ENCODE peak calls at places on chromosomes 2 and 18, in ten cellular contexts. R, H, N, A, T, C, Q, O, U and M are unnamed samples.
A peak's percentile ranks its signal among the peaks of the same experiment; 100 is the strongest.

GRCh38 chr2:26850565-26850964 is 2.6 kb downstream of the DPYSL5 start:
- DNase-seq in N (no peak), Q (peak; percentile 7), O (no peak), U (no peak), C (no peak), A (no peak), R (no peak), H (peak; percentile 78), T (no peak), M (no peak)

GRCh38 chr2:167292430-167293171 is 404.3 kb downstream of the XIRP2 start:
- DNase-seq in O (peak; percentile 59), A (peak; percentile 95), U (peak; percentile 97), N (peak; percentile 93), Q (peak; percentile 53), R (peak; percentile 87), C (peak; percentile 81), T (peak; percentile 88), H (peak; percentile 93), M (peak; percentile 20)

GRCh38 chr2:45716915-45717314 is 65.4 kb downstream of the PRKCE start:
- DNase-seq in T (no peak), U (no peak), A (no peak), O (no peak), R (no peak), H (no peak), N (no peak), C (no peak), Q (no peak), M (no peak)

GRCh38 chr2:121047383-121047782 is 237.6 kb downstream of the TFCP2L1 start:
- DNase-seq in R (no peak), Q (no peak), N (no peak), C (no peak), O (no peak), A (no peak), H (no peak), T (no peak), U (no peak), M (no peak)

GRCh38 chr2:84309281-84309680 is 149.8 kb downstream of the SUCLG1 start:
- DNase-seq in R (no peak), Q (no peak), O (no peak), T (no peak), N (no peak), C (no peak), A (no peak), H (no peak), U (no peak), M (no peak)

GRCh38 chr2:241926541-241927311 is 57.2 kb downstream of the RTP5 start:
- DNase-seq in N (peak; percentile 87), C (no peak), Q (no peak), A (no peak), R (no peak), U (no peak), H (peak; percentile 45), T (no peak), O (no peak), M (no peak)

GRCh38 chr18:35022430-35023001 is 18.7 kb upstream of the MAPRE2 start:
- DNase-seq in O (no peak), H (no peak), C (no peak), Q (no peak), U (no peak), R (no peak), N (no peak), A (no peak), T (no peak), M (no peak)

GRCh38 chr2:231699006-231699405 is 9.3 kb upstream of the PTMA start:
- DNase-seq in H (no peak), Q (no peak), C (no peak), N (no peak), T (peak; percentile 53), R (no peak), U (no peak), O (no peak), A (peak; percentile 39), M (no peak)

GRCh38 chr2:223465793-223466192 is 136.4 kb downstream of the SCG2 start:
- DNase-seq in C (peak; percentile 49), A (peak; percentile 99), Q (no peak), O (no peak), R (peak; percentile 79), U (no peak), H (no peak), T (peak; percentile 81), N (no peak), M (no peak)

DNA sequence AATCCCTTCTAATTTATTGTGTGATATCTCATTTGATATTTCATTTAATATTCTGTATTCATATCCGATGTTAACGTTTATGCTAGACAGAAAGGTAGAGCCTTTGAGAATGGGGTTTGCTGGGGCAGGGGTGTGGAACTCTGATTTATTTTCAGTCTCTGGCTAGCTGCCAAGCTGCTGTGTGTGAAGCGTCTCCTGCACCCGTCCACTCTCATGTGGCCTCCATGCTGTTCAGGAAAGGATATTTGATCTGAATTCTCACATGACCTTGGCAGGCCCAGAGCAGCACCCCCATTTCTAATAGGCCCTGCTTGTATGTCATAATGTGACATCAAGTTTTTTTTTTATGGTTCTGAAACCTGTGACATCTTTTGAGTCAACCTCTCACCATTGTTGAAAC is 1.6 kb downstream of the IL1R1 start:
- DNase-seq in N (no peak), Q (no peak), U (no peak), R (no peak), H (no peak), T (no peak), C (no peak), O (no peak), A (peak; percentile 78), M (no peak)
- H3K9me3 ChIP-seq in N (no peaks in the 10 kb centered on the region), Q (peaks cover 7% of the 10 kb centered on the region), U (no peaks in the 10 kb centered on the region), R (peaks cover 46% of the 10 kb centered on the region), H (peaks cover 13% of the 10 kb centered on the region), T (peaks cover 5% of the 10 kb centered on the region), C (no peaks in the 10 kb centered on the region), O (peaks cover 17% of the 10 kb centered on the region), A (peaks cover 11% of the 10 kb centered on the region), M (peaks cover 53% of the 10 kb centered on the region)

DNA sequence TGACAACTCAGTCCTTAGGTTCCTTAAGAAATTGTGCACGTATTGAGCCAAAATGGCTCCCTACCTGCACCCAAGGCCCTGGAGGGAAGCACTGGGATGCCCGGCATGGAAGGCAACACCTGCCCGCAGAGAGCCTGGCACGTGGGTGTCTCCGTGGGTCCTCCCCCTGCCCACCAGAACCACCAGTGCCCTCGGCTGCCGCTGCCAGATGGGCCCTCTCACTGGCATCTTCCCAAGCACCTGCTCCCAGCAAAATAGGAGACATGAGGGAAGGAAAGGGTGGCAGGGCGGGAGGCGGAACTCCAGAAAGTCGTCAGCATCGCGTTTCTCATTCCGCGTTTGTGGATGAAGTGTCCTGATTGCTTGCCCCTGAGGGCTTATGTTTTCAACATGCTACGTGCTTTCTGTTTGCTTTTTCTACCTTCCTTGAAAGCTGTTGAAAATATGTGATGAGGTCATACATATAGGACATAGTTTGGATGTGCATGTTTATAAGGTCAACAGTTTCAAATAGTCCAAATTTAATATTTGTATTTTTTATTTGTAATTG is 8.8 kb upstream of the SNTG2 start:
- DNase-seq in A (no peak), O (no peak), C (no peak), T (no peak), N (peak; percentile 31), U (no peak), Q (no peak), H (no peak), R (no peak), M (no peak)
- TF ChIP-seq CTCF in A (no peak), O (no peak), C (no peak), T (no peak), N (no peak), U (no peak), Q (no peak), H (no peak), R (no peak), M (no peak)

GRCh38 chr2:76448956-76449355 is 738.2 kb upstream of the GCFC2 start:
- DNase-seq in H (no peak), O (no peak), Q (no peak), C (no peak), N (no peak), A (no peak), T (no peak), R (no peak), U (no peak), M (no peak)

GRCh38 chr2:76444732-76445131 is 734.0 kb upstream of the GCFC2 start:
- DNase-seq in C (no peak), U (no peak), R (no peak), H (no peak), Q (no peak), N (no peak), O (no peak), A (no peak), T (no peak), M (no peak)

GRCh38 chr2:76447294-76447693 is 736.6 kb upstream of the GCFC2 start:
- DNase-seq in C (no peak), U (no peak), R (no peak), Q (no peak), T (no peak), O (no peak), H (no peak), N (no peak), A (no peak), M (no peak)

GRCh38 chr2:76445880-76446279 is 735.2 kb upstream of the GCFC2 start:
- DNase-seq in O (no peak), R (no peak), H (no peak), Q (no peak), U (no peak), T (no peak), C (no peak), A (no peak), N (no peak), M (no peak)

DNA sequence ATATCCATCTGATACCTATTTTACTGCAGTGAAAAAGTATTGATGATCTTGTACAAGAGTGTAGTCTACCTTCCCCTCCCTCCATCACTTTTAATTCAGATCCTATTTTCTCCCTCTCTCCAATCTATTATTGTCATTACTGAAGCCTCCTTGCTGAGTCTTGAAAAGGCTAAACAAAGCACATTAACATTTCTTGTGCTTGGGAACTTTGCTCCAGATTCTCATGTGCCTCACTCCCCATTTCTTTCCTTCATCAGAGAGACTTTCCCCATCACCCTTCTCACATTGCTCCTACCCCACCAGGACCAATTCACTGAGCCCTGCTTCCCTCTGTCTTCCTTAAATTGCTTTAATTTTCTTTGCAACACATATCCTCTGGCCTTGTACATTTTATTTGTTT is 736.2 kb upstream of the GCFC2 start:
- DNase-seq in Q (no peak), U (no peak), A (no peak), T (no peak), N (no peak), C (no peak), O (no peak), H (no peak), R (no peak), M (no peak)
- H3K9me3 ChIP-seq in Q (no peaks in the 10 kb centered on the region), U (no peaks in the 10 kb centered on the region), A (no peaks in the 10 kb centered on the region), T (no peaks in the 10 kb centered on the region), N (no peaks in the 10 kb centered on the region), C (no peaks in the 10 kb centered on the region), O (no peaks in the 10 kb centered on the region), H (peaks cover 10% of the 10 kb centered on the region), R (peaks cover 3% of the 10 kb centered on the region), M (no peaks in the 10 kb centered on the region)

DNA sequence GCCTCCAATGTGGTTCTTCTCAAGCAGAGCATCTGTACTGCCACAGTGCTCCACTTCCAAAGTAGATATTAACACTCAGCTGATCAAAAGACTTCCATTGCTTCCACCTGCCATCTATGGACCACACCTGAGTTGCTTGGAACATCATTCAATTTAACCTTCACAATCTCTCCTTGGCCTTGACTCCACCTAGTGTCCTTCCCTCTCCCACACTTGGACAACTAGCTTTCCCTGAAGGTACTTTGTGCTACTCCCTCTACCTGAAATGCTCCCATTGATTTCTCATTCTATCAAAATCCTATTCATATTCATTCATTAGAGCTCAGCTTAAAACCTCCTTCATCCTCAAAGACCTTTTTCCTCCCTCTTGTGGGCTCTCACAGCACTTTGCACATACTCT is 48.7 kb downstream of the SOWAHC start:
- DNase-seq in R (no peak), O (no peak), T (no peak), Q (no peak), C (no peak), H (no peak), A (no peak), N (no peak), U (no peak), M (no peak)
- TF ChIP-seq CTCF in R (no peak), O (no peak), T (no peak), Q (no peak), C (no peak), H (no peak), A (no peak), N (no peak), U (no peak), M (no peak)